ENCODE peak calls at places on chromosomes 6 and 20, in four cellular contexts. One of them, this sample, is unnamed.

GRCh38 chr6:81228912-81229540 is 523.5 kb downstream of the TENT5A start:
- DNase-seq in EH: peak; percentile 75
- DNase-seq in T-cell: no peak
- DNase-seq in B cell: no peak
- DNase-seq in this sample: no peak

GRCh38 chr6:77463308-77463880 is at the start of gene HTR1B:
- DNase-seq in EH: peak; percentile 39
- DNase-seq in T-cell: no peak
- DNase-seq in B cell: no peak
- DNase-seq in this sample: no peak

GRCh38 chr20:24587384-24588046 is 118.1 kb downstream of the SYNDIG1 start:
- DNase-seq in EH: no peak
- DNase-seq in T-cell: no peak
- DNase-seq in B cell: no peak
- DNase-seq in this sample: no peak

GRCh38 chr20:25389858-25390537 is 637 bp downstream of the ABHD12 start:
- DNase-seq in EH: peak; percentile 34
- DNase-seq in T-cell: no peak
- DNase-seq in B cell: peak; percentile 49
- DNase-seq in this sample: peak; percentile 70

GRCh38 chr6:111027219-111027618 is 45.4 kb downstream of the RPF2 start:
- DNase-seq in EH: peak; percentile 3
- DNase-seq in T-cell: no peak
- DNase-seq in B cell: no peak
- DNase-seq in this sample: no peak

GRCh38 chr20:49775229-49775693 is 37.4 kb upstream of the SLC9A8 start:
- DNase-seq in EH: peak; percentile 76
- DNase-seq in T-cell: no peak
- DNase-seq in B cell: no peak
- DNase-seq in this sample: peak; percentile 90

GRCh38 chr6:45387236-45387635 is 9.5 kb upstream of the SUPT3H start:
- DNase-seq in EH: peak; percentile 76
- DNase-seq in T-cell: no peak
- DNase-seq in B cell: no peak
- DNase-seq in this sample: no peak

GRCh38 chr20:60200305-60200918 is 242.2 kb downstream of the CDH26 start:
- DNase-seq in EH: no peak
- DNase-seq in T-cell: no peak
- DNase-seq in B cell: no peak
- DNase-seq in this sample: no peak

GRCh38 chr6:10383312-10384063 is 31.4 kb downstream of the TFAP2A start:
- DNase-seq in EH: peak; percentile 52
- DNase-seq in T-cell: no peak
- DNase-seq in B cell: no peak
- DNase-seq in this sample: peak; percentile 49

GRCh38 chr6:81105998-81106397 is 646.5 kb downstream of the TENT5A start:
- DNase-seq in EH: peak; percentile 40
- DNase-seq in T-cell: no peak
- DNase-seq in B cell: no peak
- DNase-seq in this sample: no peak

GRCh38 chr20:62289898-62290297 is 12.9 kb upstream of the ADRM1 start:
- DNase-seq in EH: no peak
- DNase-seq in T-cell: no peak
- DNase-seq in B cell: no peak
- DNase-seq in this sample: no peak

GRCh38 chr6:73062837-73063236 is 162.5 kb downstream of the KHDC1L start:
- DNase-seq in EH: peak; percentile 68
- DNase-seq in T-cell: no peak
- DNase-seq in B cell: no peak
- DNase-seq in this sample: no peak

GRCh38 chr6:56911847-56912246 is 43.1 kb upstream of the BEND6 start:
- DNase-seq in EH: peak; percentile 90
- DNase-seq in T-cell: no peak
- DNase-seq in B cell: no peak
- DNase-seq in this sample: no peak

GRCh38 chr20:48690888-48691287 is 136.9 kb downstream of the PREX1 start:
- DNase-seq in EH: no peak
- DNase-seq in T-cell: no peak
- DNase-seq in B cell: no peak
- DNase-seq in this sample: no peak

GRCh38 chr6:45609141-45609638 is 231.5 kb upstream of the SUPT3H start:
- DNase-seq in EH: peak; percentile 95
- DNase-seq in T-cell: no peak
- DNase-seq in B cell: no peak
- DNase-seq in this sample: no peak

GRCh38 chr6:160277546-160277945 is 18.9 kb upstream of the SLC22A2 start:
- DNase-seq in EH: no peak
- DNase-seq in T-cell: no peak
- DNase-seq in B cell: no peak
- DNase-seq in this sample: no peak

GRCh38 chr6:137970368-137970767 is 103.3 kb downstream of the TNFAIP3 start:
- DNase-seq in EH: no peak
- DNase-seq in T-cell: no peak
- DNase-seq in B cell: no peak
- DNase-seq in this sample: no peak

GRCh38 chr6:37643851-37644672 is 53.6 kb downstream of the MDGA1 start:
- DNase-seq in EH: peak; percentile 20
- DNase-seq in T-cell: peak; percentile 65
- DNase-seq in B cell: no peak
- DNase-seq in this sample: no peak

GRCh38 chr6:87093199-87093598 is 1.7 kb downstream of the CGA start:
- DNase-seq in EH: no peak
- DNase-seq in T-cell: no peak
- DNase-seq in B cell: no peak
- DNase-seq in this sample: no peak

GRCh38 chr6:152052061-152052460 is 244.6 kb downstream of the ESR1 start:
- DNase-seq in EH: no peak
- DNase-seq in T-cell: no peak
- DNase-seq in B cell: no peak
- DNase-seq in this sample: no peak

GRCh38 chr20:33276303-33277113 is 6.5 kb upstream of the BPIFB1 start:
- DNase-seq in EH: no peak
- DNase-seq in T-cell: no peak
- DNase-seq in B cell: no peak
- DNase-seq in this sample: no peak